ENCODE peak calls at places on chromosomes 2 and 18, in four cellular contexts. One of them, this sample, is unnamed.

GRCh38 chr18:60965856-60966255 is 367.4 kb upstream of the CDH20 start:
- DNase-seq in HuH-7.5: no peak
- DNase-seq in NCI-H2029: no peak
- DNase-seq in NCI-H774: no peak
- DNase-seq in this sample: no peak

GRCh38 chr2:149129433-149129832 is 90.9 kb downstream of the LYPD6B start:
- DNase-seq in NCI-H774: no peak
- DNase-seq in HuH-7.5: no peak
- DNase-seq in NCI-H2029: no peak
- DNase-seq in this sample: no peak

GRCh38 chr2:241893265-241893664 is 23.7 kb downstream of the RTP5 start:
- DNase-seq in NCI-H2029: no peak
- DNase-seq in NCI-H774: no peak
- DNase-seq in HuH-7.5: no peak
- DNase-seq in this sample: no peak

GRCh38 chr2:9191044-9191481 is 15.5 kb upstream of the ASAP2 start:
- DNase-seq in NCI-H774: no peak
- DNase-seq in HuH-7.5: no peak
- DNase-seq in NCI-H2029: no peak
- DNase-seq in this sample: peak; percentile 50

GRCh38 chr2:71789556-71790219 is 336.3 kb downstream of the DYSF start:
- DNase-seq in NCI-H2029: no peak
- DNase-seq in HuH-7.5: no peak
- DNase-seq in NCI-H774: no peak
- DNase-seq in this sample: no peak

GRCh38 chr2:84649487-84650142 is 133.3 kb downstream of the DNAH6 start:
- DNase-seq in HuH-7.5: no peak
- DNase-seq in NCI-H774: no peak
- DNase-seq in NCI-H2029: no peak
- DNase-seq in this sample: no peak

GRCh38 chr2:26653207-26654060 is 12.3 kb upstream of the CIB4 start:
- DNase-seq in NCI-H2029: no peak
- DNase-seq in HuH-7.5: no peak
- DNase-seq in NCI-H774: no peak
- DNase-seq in this sample: no peak

GRCh38 chr2:14385043-14385442 is 247.5 kb upstream of the LRATD1 start:
- DNase-seq in NCI-H774: no peak
- DNase-seq in NCI-H2029: no peak
- DNase-seq in HuH-7.5: no peak
- DNase-seq in this sample: no peak

GRCh38 chr2:67930156-67930555 is 132.6 kb downstream of the C1D start:
- DNase-seq in NCI-H2029: no peak
- DNase-seq in HuH-7.5: no peak
- DNase-seq in NCI-H774: no peak
- DNase-seq in this sample: no peak

GRCh38 chr2:192593561-192593960 is 398.8 kb upstream of the TMEFF2 start:
- DNase-seq in NCI-H2029: no peak
- DNase-seq in NCI-H774: no peak
- DNase-seq in HuH-7.5: no peak
- DNase-seq in this sample: no peak

GRCh38 chr2:239066597-239066996 is 218.7 kb downstream of the TWIST2 start:
- DNase-seq in HuH-7.5: no peak
- DNase-seq in NCI-H2029: no peak
- DNase-seq in NCI-H774: no peak
- DNase-seq in this sample: no peak